ENCODE peak calls at places on chromosomes 13 and 19, in seven cellular contexts. One of them, this sample, is unnamed.

GRCh38 chr13:44140146-44140545 is 233.5 kb upstream of the SERP2 start:
- DNase-seq in COLO829: no peak
- DNase-seq in GDM1: no peak
- DNase-seq in NCI-H1694 treated with DMSO at 0.1 percent for 48 hours: no peak
- DNase-seq in aorta: no peak
- DNase-seq in COR-L47: peak; percentile 95
- DNase-seq in NCI-H1105 treated with DMSO at 0.1 percent for 48 hours: peak; percentile 76
- DNase-seq in this sample: no peak

GRCh38 chr19:30326076-30326710 is 46.0 kb upstream of the ZNF536 start:
- DNase-seq in NCI-H1105 treated with DMSO at 0.1 percent for 48 hours: no peak
- DNase-seq in COR-L47: no peak
- DNase-seq in COLO829: no peak
- DNase-seq in aorta: no peak
- DNase-seq in NCI-H1694 treated with DMSO at 0.1 percent for 48 hours: no peak
- DNase-seq in GDM1: no peak
- DNase-seq in this sample: no peak

GRCh38 chr19:5628919-5629481 is 6.1 kb downstream of the SAFB start:
- DNase-seq in NCI-H1694 treated with DMSO at 0.1 percent for 48 hours: no peak
- DNase-seq in NCI-H1105 treated with DMSO at 0.1 percent for 48 hours: no peak
- DNase-seq in aorta: no peak
- DNase-seq in COLO829: no peak
- DNase-seq in GDM1: peak; percentile 5
- DNase-seq in COR-L47: no peak
- DNase-seq in this sample: no peak

GRCh38 chr13:40228486-40228885 is 438.0 kb downstream of the FOXO1 start:
- DNase-seq in GDM1: no peak
- DNase-seq in NCI-H1105 treated with DMSO at 0.1 percent for 48 hours: no peak
- DNase-seq in aorta: no peak
- DNase-seq in COLO829: no peak
- DNase-seq in NCI-H1694 treated with DMSO at 0.1 percent for 48 hours: no peak
- DNase-seq in COR-L47: no peak
- DNase-seq in this sample: no peak

GRCh38 chr13:23427342-23428182 is 5.9 kb downstream of the SACS start:
- DNase-seq in aorta: no peak
- DNase-seq in NCI-H1105 treated with DMSO at 0.1 percent for 48 hours: no peak
- DNase-seq in COLO829: no peak
- DNase-seq in NCI-H1694 treated with DMSO at 0.1 percent for 48 hours: no peak
- DNase-seq in COR-L47: no peak
- DNase-seq in GDM1: no peak
- DNase-seq in this sample: no peak

GRCh38 chr19:14325863-14326262 is 55.4 kb upstream of the ADGRE5 start:
- DNase-seq in GDM1: no peak
- DNase-seq in aorta: no peak
- DNase-seq in NCI-H1105 treated with DMSO at 0.1 percent for 48 hours: no peak
- DNase-seq in COR-L47: no peak
- DNase-seq in NCI-H1694 treated with DMSO at 0.1 percent for 48 hours: no peak
- DNase-seq in COLO829: no peak
- DNase-seq in this sample: no peak

GRCh38 chr19:38251564-38252051 is 4.6 kb downstream of the PPP1R14A start:
- DNase-seq in COR-L47: no peak
- DNase-seq in aorta: peak; percentile 90
- DNase-seq in NCI-H1694 treated with DMSO at 0.1 percent for 48 hours: peak; percentile 83
- DNase-seq in COLO829: no peak
- DNase-seq in NCI-H1105 treated with DMSO at 0.1 percent for 48 hours: no peak
- DNase-seq in GDM1: peak; percentile 9
- DNase-seq in this sample: peak; percentile 84

GRCh38 chr13:50267917-50268316 is 252.7 kb downstream of the KCNRG start:
- DNase-seq in GDM1: no peak
- DNase-seq in NCI-H1694 treated with DMSO at 0.1 percent for 48 hours: no peak
- DNase-seq in aorta: no peak
- DNase-seq in COLO829: no peak
- DNase-seq in NCI-H1105 treated with DMSO at 0.1 percent for 48 hours: no peak
- DNase-seq in COR-L47: no peak
- DNase-seq in this sample: no peak

GRCh38 chr13:102999498-102999897 is 66.7 kb downstream of the SLC10A2 start:
- DNase-seq in NCI-H1105 treated with DMSO at 0.1 percent for 48 hours: no peak
- DNase-seq in aorta: no peak
- DNase-seq in COR-L47: no peak
- DNase-seq in NCI-H1694 treated with DMSO at 0.1 percent for 48 hours: no peak
- DNase-seq in GDM1: no peak
- DNase-seq in COLO829: no peak
- DNase-seq in this sample: no peak

GRCh38 chr13:95485518-95486144 is 66.9 kb upstream of the CLDN10 start:
- DNase-seq in COR-L47: no peak
- DNase-seq in NCI-H1105 treated with DMSO at 0.1 percent for 48 hours: no peak
- DNase-seq in NCI-H1694 treated with DMSO at 0.1 percent for 48 hours: no peak
- DNase-seq in COLO829: no peak
- DNase-seq in aorta: no peak
- DNase-seq in GDM1: no peak
- DNase-seq in this sample: no peak

GRCh38 chr13:44136693-44137268 is 236.8 kb upstream of the SERP2 start:
- DNase-seq in GDM1: no peak
- DNase-seq in NCI-H1105 treated with DMSO at 0.1 percent for 48 hours: no peak
- DNase-seq in NCI-H1694 treated with DMSO at 0.1 percent for 48 hours: no peak
- DNase-seq in COLO829: no peak
- DNase-seq in COR-L47: no peak
- DNase-seq in aorta: no peak
- DNase-seq in this sample: no peak

This sample was measured in DMS 273 treated with DMSO at 0.1 percent for 48 hours.